ENCODE peak calls at places on chromosomes 7 and 10, in four cellular contexts. F, G, Y and N are unnamed samples.

GRCh38 chr10:62850646-62851045 is 34.5 kb upstream of the EGR2 start:
- DNase-seq in F (no peak), G (no peak), Y (no peak), N (no peak)

GRCh38 chr10:18414061-18414460 is 237.3 kb downstream of the NSUN6 start:
- DNase-seq in F (no peak), G (no peak), Y (peak; percentile 50), N (no peak)

GRCh38 chr7:91731962-91732361 is 148.5 kb downstream of the MTERF1 start:
- DNase-seq in F (no peak), G (no peak), Y (no peak), N (no peak)

GRCh38 chr7:93620057-93620456 is 45.5 kb upstream of the CALCR start:
- DNase-seq in F (no peak), G (no peak), Y (no peak), N (no peak)

GRCh38 chr10:93566435-93567276 is at the start of gene FFAR4:
- DNase-seq in F (no peak), G (peak; percentile 58), Y (peak; percentile 80), N (peak; percentile 61)

GRCh38 chr10:33193057-33193866 is 141.2 kb downstream of the NRP1 start:
- DNase-seq in F (peak; percentile 57), G (peak; percentile 81), Y (peak; percentile 82), N (peak; percentile 79)

GRCh38 chr10:100775346-100775745 is 30.0 kb downstream of the PAX2 start:
- DNase-seq in F (no peak), G (no peak), Y (no peak), N (no peak)

GRCh38 chr10:90602815-90603600 is 254.8 kb downstream of the HTR7 start:
- DNase-seq in F (no peak), G (no peak), Y (no peak), N (no peak)

GRCh38 chr7:5425507-5426225 is 2.0 kb upstream of the TNRC18 start:
- DNase-seq in F (peak; percentile 83), G (peak; percentile 69), Y (peak; percentile 86), N (peak; percentile 84)

GRCh38 chr7:143408686-143409551 is at the start of gene EPHA1:
- DNase-seq in F (no peak), G (peak; percentile 75), Y (peak; percentile 77), N (no peak)

GRCh38 chr10:71127773-71128172 is 84.6 kb upstream of the UNC5B start:
- DNase-seq in F (no peak), G (no peak), Y (no peak), N (no peak)

GRCh38 chr10:101291254-101292193 is 62.3 kb upstream of the LBX1 start:
- DNase-seq in F (no peak), G (peak; percentile 36), Y (peak; percentile 59), N (no peak)

GRCh38 chr7:103660455-103661371 is 214.7 kb upstream of the SLC26A5 start:
- DNase-seq in F (peak; percentile 6), G (no peak), Y (no peak), N (no peak)

GRCh38 chr7:3427957-3428356 is 126.9 kb downstream of the SDK1 start:
- DNase-seq in F (no peak), G (no peak), Y (no peak), N (no peak)

GRCh38 chr7:2478387-2478760 is 2.2 kb upstream of the GRIFIN start:
- DNase-seq in F (no peak), G (peak; percentile 80), Y (peak; percentile 72), N (peak; percentile 71)

GRCh38 chr7:55179897-55180682 is 161.3 kb downstream of the EGFR start:
- DNase-seq in F (no peak), G (no peak), Y (no peak), N (no peak)

GRCh38 chr10:50561816-50562215 is 61.9 kb downstream of the SGMS1 start:
- DNase-seq in F (no peak), G (no peak), Y (no peak), N (no peak)

GRCh38 chr7:35967366-35968139 is 166.7 kb downstream of the SEPTIN7 start:
- DNase-seq in F (no peak), G (no peak), Y (no peak), N (peak; percentile 80)

GRCh38 chr10:8407561-8408021 is 353.1 kb downstream of the GATA3 start:
- DNase-seq in F (no peak), G (no peak), Y (no peak), N (no peak)

GRCh38 chr7:23475579-23475844 is 5.2 kb upstream of the IGF2BP3 start:
- DNase-seq in F (no peak), G (no peak), Y (no peak), N (no peak)
- H3K27me3 ChIP-seq in F (no peaks in the 10 kb centered on the region), G (peaks cover 100% of the 10 kb centered on the region), Y (peaks cover 98% of the 10 kb centered on the region), N (peaks cover 100% of the 10 kb centered on the region)

GRCh38 chr10:7319632-7320031 is 91.2 kb downstream of the SFMBT2 start:
- DNase-seq in F (no peak), G (no peak), Y (no peak), N (no peak)
- H3K27ac ChIP-seq in F (no peak overlapping the region), G (no peak overlapping the region), Y (no peak overlapping the region), N (no peak overlapping the region)

GRCh38 chr10:119290301-119291036 is 83.1 kb downstream of the GRK5 start:
- DNase-seq in F (no peak), G (no peak), Y (no peak), N (no peak)
- H3K4me1 ChIP-seq in F (peaks cover 5% of the 10 kb centered on the region), G (peaks cover 25% of the 10 kb centered on the region), Y (peaks cover 66% of the 10 kb centered on the region), N (peaks cover 19% of the 10 kb centered on the region)

DNA sequence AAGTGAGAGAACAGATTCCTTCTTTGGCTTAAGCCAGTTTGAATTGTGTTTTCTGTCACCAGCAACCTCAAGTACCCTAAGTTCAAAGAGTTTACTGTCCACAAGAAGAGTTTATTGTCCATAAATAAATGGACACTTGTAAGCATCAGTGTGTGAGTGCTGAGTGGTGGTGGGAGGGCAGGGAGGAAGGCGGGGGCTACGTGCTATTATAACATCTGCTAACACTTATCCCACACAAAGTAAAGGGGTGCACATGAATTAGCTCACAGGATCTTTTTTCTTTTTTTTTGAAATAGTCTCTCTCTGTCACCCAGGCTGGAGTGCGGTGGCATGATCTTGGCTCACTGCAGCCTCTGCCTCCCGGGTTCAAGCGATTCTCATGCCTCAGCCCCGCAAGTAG is 87.2 kb downstream of the MICALL2 start:
- DNase-seq in F (no peak), G (no peak), Y (no peak), N (no peak)
- H3K27me3 ChIP-seq in F (peaks cover 27% of the 10 kb centered on the region), G (peaks cover 95% of the 10 kb centered on the region), Y (peaks cover 80% of the 10 kb centered on the region), N (peaks cover 21% of the 10 kb centered on the region)

GRCh38 chr7:141551080-141551772 is at the start of gene AGK:
- DNase-seq in F (peak; percentile 72), G (peak; percentile 69), Y (peak; percentile 78), N (peak; percentile 89)
- H3K27ac ChIP-seq in F (no peak within 1 kb of the TSS), G (peak within 1 kb of the TSS; percentile 59), Y (peak within 1 kb of the TSS; percentile 70), N (no peak within 1 kb of the TSS)

DNA sequence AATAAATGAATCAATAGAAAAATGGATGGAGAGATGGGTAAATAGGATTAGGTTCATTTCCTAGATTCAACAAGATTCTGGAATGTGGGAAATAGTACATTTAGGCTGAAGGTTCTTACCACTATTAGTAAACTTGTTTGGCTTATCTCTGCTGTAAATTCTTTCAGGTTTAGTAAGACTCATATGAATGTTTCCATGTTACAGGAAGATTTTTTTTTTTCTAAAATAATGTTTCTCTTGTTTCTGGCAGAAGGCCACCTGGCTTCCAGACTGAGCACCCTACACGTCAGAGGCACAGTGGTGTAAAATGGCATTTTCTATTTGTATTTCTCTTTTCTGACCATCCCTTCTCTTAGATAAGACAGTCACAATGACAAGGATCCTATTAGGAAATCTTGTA is 22.7 kb upstream of the AASS start:
- DNase-seq in F (no peak), G (no peak), Y (no peak), N (no peak)
- H3K4me1 ChIP-seq in F (no peaks in the 10 kb centered on the region), G (no peaks in the 10 kb centered on the region), Y (no peaks in the 10 kb centered on the region), N (no peaks in the 10 kb centered on the region)

GRCh38 chr7:86149266-86149665 is 494.4 kb upstream of the GRM3 start:
- DNase-seq in F (no peak), G (no peak), Y (no peak), N (no peak)

GRCh38 chr7:86152926-86153325 is 490.8 kb upstream of the GRM3 start:
- DNase-seq in F (no peak), G (no peak), Y (no peak), N (no peak)

GRCh38 chr7:86148501-86148900 is 495.2 kb upstream of the GRM3 start:
- DNase-seq in F (no peak), G (no peak), Y (no peak), N (no peak)
- H3K27me3 ChIP-seq in F (no peaks in the 10 kb centered on the region), G (no peaks in the 10 kb centered on the region), Y (no peaks in the 10 kb centered on the region), N (no peaks in the 10 kb centered on the region)

GRCh38 chr10:3169271-3169670 is 3.3 kb downstream of the PITRM1 start:
- DNase-seq in F (no peak), G (no peak), Y (no peak), N (no peak)

GRCh38 chr10:3169738-3170137 is 2.8 kb downstream of the PITRM1 start:
- DNase-seq in F (no peak), G (no peak), Y (no peak), N (no peak)

GRCh38 chr10:3172081-3172445 is 519 bp downstream of the PITRM1 start:
- DNase-seq in F (no peak), G (peak; percentile 31), Y (no peak), N (no peak)

GRCh38 chr10:3173173-3173878 is 744 bp upstream of the PITRM1 start:
- DNase-seq in F (no peak), G (peak; percentile 94), Y (peak; percentile 95), N (peak; percentile 95)

GRCh38 chr10:3172446-3173172 is at the start of gene PITRM1:
- DNase-seq in F (peak; percentile 98), G (peak; percentile 99), Y (peak; percentile 99), N (peak; percentile 99)
- H3K27ac ChIP-seq in F (peak within 1 kb of the TSS; percentile 43), G (peak within 1 kb of the TSS; percentile 95), Y (peak within 1 kb of the TSS; percentile 90), N (peak within 1 kb of the TSS; percentile 88)